ENCODE peak calls at places on chromosomes 12 and 14, in five cellular contexts. R is K562, B is PC-3, Z is neural progenitor cell, V is keratinocyte. N is an unnamed sample.

GRCh38 chr14:64465856-64466554 is 706 bp downstream of the AKAP5 start:
- DNase-seq in R (no peak), B (peak; percentile 50), Z (peak; percentile 81), V (no peak), N (peak; percentile 67)

GRCh38 chr12:75208851-75209781 is 523 bp downstream of the KCNC2 start:
- DNase-seq in R (no peak), B (no peak), Z (peak; percentile 85), V (no peak), N (peak; percentile 68)

GRCh38 chr12:64729909-64730584 is 29.2 kb downstream of the GNS start:
- DNase-seq in R (no peak), B (no peak), Z (no peak), V (no peak), N (no peak)

GRCh38 chr14:23941230-23941629 is 12.3 kb upstream of the DHRS4 start:
- DNase-seq in R (no peak), B (no peak), Z (no peak), V (no peak), N (no peak)

GRCh38 chr12:103503546-103504480 is 8.0 kb upstream of the C12orf42 start:
- DNase-seq in R (no peak), B (no peak), Z (peak; percentile 57), V (no peak), N (peak; percentile 60)

GRCh38 chr12:120231316-120232011 is 30.6 kb upstream of the RPLP0 start:
- DNase-seq in R (peak; percentile 79), B (peak; percentile 100), Z (no peak), V (peak; percentile 92), N (peak; percentile 78)

GRCh38 chr12:131883521-131883900 is 10.9 kb upstream of the ULK1 start:
- DNase-seq in R (no peak), B (peak; percentile 36), Z (no peak), V (no peak), N (no peak)

GRCh38 chr12:97944576-97944975 is 482.0 kb downstream of the RMST start:
- DNase-seq in R (no peak), B (no peak), Z (no peak), V (no peak), N (no peak)

GRCh38 chr12:6450091-6450868 is 1.6 kb upstream of the TAPBPL start:
- DNase-seq in R (no peak), B (no peak), Z (peak; percentile 66), V (no peak), N (peak; percentile 51)

GRCh38 chr12:3365416-3366385 is 125.3 kb upstream of the PRMT8 start:
- DNase-seq in R (no peak), B (peak; percentile 64), Z (peak; percentile 80), V (no peak), N (peak; percentile 64)
- TF ChIP-seq EZH2 in R (no peak), B (no peak), Z (peak; percentile 69), V (peak; percentile 52), N (peak; percentile 28)

GRCh38 chr12:127238061-127238460 is 1028.9 kb upstream of the TMEM132C start:
- DNase-seq in R (no peak), B (no peak), Z (no peak), V (no peak), N (no peak)
- H3K27ac ChIP-seq in R (no peak overlapping the region), B (no peak overlapping the region), Z (no peak overlapping the region), V (no peak overlapping the region), N (no peak overlapping the region)

DNA sequence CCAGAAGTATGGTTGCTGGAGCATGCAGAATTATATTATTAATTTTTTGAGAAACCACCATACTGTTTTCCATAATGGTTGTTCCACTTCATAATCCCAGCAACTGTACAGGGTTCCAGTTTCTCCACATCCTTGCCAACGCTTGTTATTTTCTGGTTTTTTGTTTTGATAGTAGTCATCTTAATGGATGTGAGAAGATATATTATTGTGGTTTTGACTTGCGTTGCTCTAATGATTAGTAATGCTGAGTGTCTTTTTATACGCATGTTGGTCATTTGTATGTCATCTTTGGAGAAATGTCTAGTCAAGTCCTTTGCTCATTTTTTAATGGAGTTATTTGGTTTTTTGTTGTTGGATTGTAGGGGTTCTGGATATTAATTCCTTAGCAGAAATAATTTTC is 58.1 kb downstream of the DAAM1 start:
- DNase-seq in R (no peak), B (peak; percentile 91), Z (no peak), V (peak; percentile 23), N (no peak)
- H3K4me2 ChIP-seq in R (no peak overlapping the region), B (no peak overlapping the region), Z (no peak overlapping the region), V (peak overlapping the region; percentile 38), N (no peak overlapping the region)

DNA sequence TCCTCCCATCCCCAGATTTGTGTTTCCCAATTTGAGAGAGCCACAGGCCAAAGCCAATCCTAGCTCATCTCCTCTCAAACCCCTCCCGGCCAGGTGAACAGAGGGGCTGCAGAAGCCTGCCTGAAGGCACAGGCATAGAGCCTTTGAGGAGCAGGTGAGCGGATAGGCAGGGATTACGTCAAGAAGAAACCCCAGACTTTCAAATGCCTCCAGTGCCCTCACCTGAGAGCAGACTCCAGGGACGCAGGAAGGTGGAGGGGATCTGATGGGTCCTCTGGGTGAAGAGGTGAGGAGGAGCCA is 579 bp downstream of the RND1 start:
- DNase-seq in R (no peak), B (no peak), Z (peak; percentile 36), V (no peak), N (no peak)
- TF ChIP-seq EZH2 in R (no peak), B (no peak), Z (no peak), V (no peak), N (no peak)

GRCh38 chr12:31353730-31354708 is 28.1 kb upstream of the SINHCAF start:
- DNase-seq in R (no peak), B (no peak), Z (peak; percentile 86), V (no peak), N (peak; percentile 22)
- H3K27ac ChIP-seq in R (no peak overlapping the region), B (no peak overlapping the region), Z (peak overlapping the region; percentile 93), V (no peak overlapping the region), N (peak overlapping the region; percentile 58)

DNA sequence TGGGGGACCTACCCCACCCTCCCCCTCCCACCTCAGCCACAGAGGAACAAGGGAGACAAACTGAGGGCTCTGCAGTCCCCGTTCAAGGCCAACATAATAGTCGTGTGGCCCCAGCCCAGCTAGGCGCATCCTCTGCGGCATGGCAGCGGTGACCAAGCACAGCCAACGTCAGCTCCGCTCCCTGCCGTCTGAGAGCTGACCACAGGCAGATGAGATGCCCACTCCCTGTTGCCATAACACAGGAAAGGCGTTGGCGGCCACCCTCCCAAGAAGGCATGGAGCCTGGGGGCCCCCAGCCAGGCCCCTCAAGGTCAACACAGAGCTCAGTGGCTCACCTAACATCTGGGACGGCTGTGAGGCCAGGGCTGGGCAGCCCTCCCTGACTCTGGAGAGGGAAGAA is 32.6 kb upstream of the UBC start:
- DNase-seq in R (no peak), B (no peak), Z (no peak), V (no peak), N (no peak)
- H3K4me2 ChIP-seq in R (no peak overlapping the region), B (no peak overlapping the region), Z (no peak overlapping the region), V (no peak overlapping the region), N (no peak overlapping the region)

GRCh38 chr12:57550628-57551549 is 1.0 kb downstream of the KIF5A start:
- DNase-seq in R (no peak), B (no peak), Z (no peak), V (no peak), N (no peak)
- TF ChIP-seq EZH2 in R (no peak), B (no peak), Z (no peak), V (no peak), N (no peak)

GRCh38 chr12:80559766-80560165 is 115.7 kb downstream of the PTPRQ start:
- DNase-seq in R (no peak), B (no peak), Z (no peak), V (no peak), N (no peak)
- H3K27ac ChIP-seq in R (no peak overlapping the region), B (no peak overlapping the region), Z (no peak overlapping the region), V (no peak overlapping the region), N (no peak overlapping the region)

GRCh38 chr12:122982963-122983788 is 2.7 kb downstream of the ARL6IP4 start:
- DNase-seq in R (no peak), B (no peak), Z (no peak), V (no peak), N (no peak)
- H3K4me2 ChIP-seq in R (no peak overlapping the region), B (peak overlapping the region; percentile 99), Z (no peak overlapping the region), V (no peak overlapping the region), N (peak overlapping the region; percentile 97)

N was measured in hepatocyte.